ENCODE peak calls at places on chromosomes 13 and 19, in nine cellular contexts. One of them, this sample, is unnamed.

GRCh38 chr19:17302391-17303166 is 646 bp downstream of the ABHD8 start:
- DNase-seq in nephron progenitor cell: peak
- DNase-seq in heart left ventricle: no peak
- DNase-seq in AG10803: no peak
- DNase-seq in GM20000: peak
- DNase-seq in neural crest cell: no peak
- DNase-seq in tibial nerve: no peak
- DNase-seq in ascending aorta: no peak
- DNase-seq in RWPE1: no peak
- DNase-seq in this sample: no peak

GRCh38 chr13:77459616-77460015 is 75.9 kb upstream of the SCEL start:
- DNase-seq in nephron progenitor cell: no peak
- DNase-seq in neural crest cell: no peak
- DNase-seq in tibial nerve: no peak
- DNase-seq in RWPE1: no peak
- DNase-seq in AG10803: no peak
- DNase-seq in heart left ventricle: no peak
- DNase-seq in ascending aorta: no peak
- DNase-seq in GM20000: no peak
- DNase-seq in this sample: no peak

GRCh38 chr19:45404557-45405434 is at the start of gene PPP1R13L:
- DNase-seq in RWPE1: peak
- DNase-seq in nephron progenitor cell: peak
- DNase-seq in GM20000: peak
- DNase-seq in tibial nerve: no peak
- DNase-seq in AG10803: peak
- DNase-seq in heart left ventricle: peak
- DNase-seq in ascending aorta: peak
- DNase-seq in neural crest cell: no peak
- DNase-seq in this sample: peak

GRCh38 chr13:84132491-84132890 is 250.2 kb upstream of the SLITRK1 start:
- DNase-seq in GM20000: no peak
- DNase-seq in nephron progenitor cell: no peak
- DNase-seq in heart left ventricle: no peak
- DNase-seq in tibial nerve: no peak
- DNase-seq in ascending aorta: no peak
- DNase-seq in RWPE1: no peak
- DNase-seq in AG10803: no peak
- DNase-seq in neural crest cell: no peak
- DNase-seq in this sample: no peak

GRCh38 chr19:18507727-18508440 is 14.0 kb downstream of the ELL start:
- DNase-seq in nephron progenitor cell: no peak
- DNase-seq in ascending aorta: no peak
- DNase-seq in tibial nerve: no peak
- DNase-seq in RWPE1: no peak
- DNase-seq in neural crest cell: no peak
- DNase-seq in AG10803: no peak
- DNase-seq in GM20000: no peak
- DNase-seq in heart left ventricle: peak
- DNase-seq in this sample: no peak

GRCh38 chr13:33262069-33262487 is 23.5 kb downstream of the STARD13 start:
- DNase-seq in heart left ventricle: no peak
- DNase-seq in AG10803: no peak
- DNase-seq in RWPE1: peak
- DNase-seq in tibial nerve: no peak
- DNase-seq in GM20000: no peak
- DNase-seq in ascending aorta: no peak
- DNase-seq in neural crest cell: no peak
- DNase-seq in nephron progenitor cell: no peak
- DNase-seq in this sample: peak

GRCh38 chr13:77136902-77137420 is 110.0 kb upstream of the FBXL3 start:
- DNase-seq in nephron progenitor cell: no peak
- DNase-seq in heart left ventricle: no peak
- DNase-seq in neural crest cell: no peak
- DNase-seq in ascending aorta: no peak
- DNase-seq in tibial nerve: no peak
- DNase-seq in RWPE1: no peak
- DNase-seq in AG10803: peak
- DNase-seq in GM20000: no peak
- DNase-seq in this sample: no peak

GRCh38 chr19:20179946-20180345 is 12.9 kb downstream of the ZNF486 start:
- DNase-seq in neural crest cell: no peak
- DNase-seq in tibial nerve: no peak
- DNase-seq in GM20000: no peak
- DNase-seq in AG10803: no peak
- DNase-seq in nephron progenitor cell: no peak
- DNase-seq in RWPE1: no peak
- DNase-seq in heart left ventricle: no peak
- DNase-seq in ascending aorta: no peak
- DNase-seq in this sample: no peak

GRCh38 chr13:108594153-108594552 is 35.3 kb upstream of the MYO16 start:
- DNase-seq in GM20000: no peak
- DNase-seq in tibial nerve: no peak
- DNase-seq in neural crest cell: no peak
- DNase-seq in ascending aorta: no peak
- DNase-seq in AG10803: no peak
- DNase-seq in heart left ventricle: no peak
- DNase-seq in nephron progenitor cell: no peak
- DNase-seq in RWPE1: no peak
- DNase-seq in this sample: no peak

GRCh38 chr19:18424890-18425514 is 5.8 kb downstream of the SSBP4 start:
- DNase-seq in RWPE1: no peak
- DNase-seq in ascending aorta: no peak
- DNase-seq in heart left ventricle: no peak
- DNase-seq in GM20000: no peak
- DNase-seq in tibial nerve: no peak
- DNase-seq in AG10803: no peak
- DNase-seq in nephron progenitor cell: no peak
- DNase-seq in neural crest cell: no peak
- DNase-seq in this sample: no peak

GRCh38 chr13:76292726-76293125 is 593.5 kb downstream of the KCTD12 start:
- DNase-seq in AG10803: no peak
- DNase-seq in ascending aorta: no peak
- DNase-seq in tibial nerve: no peak
- DNase-seq in nephron progenitor cell: no peak
- DNase-seq in RWPE1: no peak
- DNase-seq in neural crest cell: no peak
- DNase-seq in GM20000: no peak
- DNase-seq in heart left ventricle: no peak
- DNase-seq in this sample: no peak

GRCh38 chr13:100349594-100349993 is 239.0 kb downstream of the GGACT start:
- DNase-seq in RWPE1: no peak
- DNase-seq in AG10803: no peak
- DNase-seq in tibial nerve: no peak
- DNase-seq in neural crest cell: no peak
- DNase-seq in heart left ventricle: no peak
- DNase-seq in ascending aorta: no peak
- DNase-seq in nephron progenitor cell: no peak
- DNase-seq in GM20000: no peak
- DNase-seq in this sample: no peak

GRCh38 chr13:21576424-21576823 is 27.5 kb downstream of the MICU2 start:
- DNase-seq in GM20000: no peak
- DNase-seq in neural crest cell: no peak
- DNase-seq in RWPE1: no peak
- DNase-seq in ascending aorta: no peak
- DNase-seq in heart left ventricle: no peak
- DNase-seq in AG10803: peak
- DNase-seq in nephron progenitor cell: no peak
- DNase-seq in tibial nerve: no peak
- DNase-seq in this sample: no peak

GRCh38 chr19:547836-548720 is 4.2 kb downstream of the GZMM start:
- DNase-seq in nephron progenitor cell: no peak
- DNase-seq in ascending aorta: no peak
- DNase-seq in tibial nerve: no peak
- DNase-seq in GM20000: peak
- DNase-seq in RWPE1: no peak
- DNase-seq in heart left ventricle: no peak
- DNase-seq in AG10803: no peak
- DNase-seq in neural crest cell: no peak
- DNase-seq in this sample: no peak
- TF ChIP-seq CTCF in nephron progenitor cell: no peak
- TF ChIP-seq CTCF in ascending aorta: no peak
- TF ChIP-seq CTCF in tibial nerve: no peak
- TF ChIP-seq CTCF in GM20000: no peak
- TF ChIP-seq CTCF in RWPE1: no peak
- TF ChIP-seq CTCF in heart left ventricle: no peak
- TF ChIP-seq CTCF in AG10803: no peak
- TF ChIP-seq CTCF in neural crest cell: no peak
- TF ChIP-seq CTCF in this sample: no peak

GRCh38 chr19:5684694-5685430 is 4.0 kb downstream of the HSD11B1L start:
- DNase-seq in neural crest cell: no peak
- DNase-seq in RWPE1: no peak
- DNase-seq in nephron progenitor cell: no peak
- DNase-seq in AG10803: no peak
- DNase-seq in tibial nerve: no peak
- DNase-seq in heart left ventricle: no peak
- DNase-seq in GM20000: no peak
- DNase-seq in ascending aorta: no peak
- DNase-seq in this sample: no peak

GRCh38 chr19:5686326-5686646 is 3.8 kb upstream of the RPL36 start:
- DNase-seq in heart left ventricle: no peak
- DNase-seq in tibial nerve: no peak
- DNase-seq in AG10803: no peak
- DNase-seq in neural crest cell: peak
- DNase-seq in ascending aorta: no peak
- DNase-seq in RWPE1: no peak
- DNase-seq in nephron progenitor cell: no peak
- DNase-seq in GM20000: no peak
- DNase-seq in this sample: no peak

GRCh38 chr19:5690125-5690954 is at the start of gene RPL36:
- DNase-seq in ascending aorta: peak
- DNase-seq in nephron progenitor cell: peak
- DNase-seq in GM20000: peak
- DNase-seq in neural crest cell: peak
- DNase-seq in heart left ventricle: peak
- DNase-seq in AG10803: peak
- DNase-seq in RWPE1: peak
- DNase-seq in tibial nerve: peak
- DNase-seq in this sample: peak

GRCh38 chr19:5686647-5687359 is 3.3 kb upstream of the RPL36 start:
- DNase-seq in AG10803: peak
- DNase-seq in ascending aorta: peak
- DNase-seq in GM20000: peak
- DNase-seq in nephron progenitor cell: peak
- DNase-seq in heart left ventricle: peak
- DNase-seq in tibial nerve: peak
- DNase-seq in neural crest cell: peak
- DNase-seq in RWPE1: peak
- DNase-seq in this sample: peak

DNA sequence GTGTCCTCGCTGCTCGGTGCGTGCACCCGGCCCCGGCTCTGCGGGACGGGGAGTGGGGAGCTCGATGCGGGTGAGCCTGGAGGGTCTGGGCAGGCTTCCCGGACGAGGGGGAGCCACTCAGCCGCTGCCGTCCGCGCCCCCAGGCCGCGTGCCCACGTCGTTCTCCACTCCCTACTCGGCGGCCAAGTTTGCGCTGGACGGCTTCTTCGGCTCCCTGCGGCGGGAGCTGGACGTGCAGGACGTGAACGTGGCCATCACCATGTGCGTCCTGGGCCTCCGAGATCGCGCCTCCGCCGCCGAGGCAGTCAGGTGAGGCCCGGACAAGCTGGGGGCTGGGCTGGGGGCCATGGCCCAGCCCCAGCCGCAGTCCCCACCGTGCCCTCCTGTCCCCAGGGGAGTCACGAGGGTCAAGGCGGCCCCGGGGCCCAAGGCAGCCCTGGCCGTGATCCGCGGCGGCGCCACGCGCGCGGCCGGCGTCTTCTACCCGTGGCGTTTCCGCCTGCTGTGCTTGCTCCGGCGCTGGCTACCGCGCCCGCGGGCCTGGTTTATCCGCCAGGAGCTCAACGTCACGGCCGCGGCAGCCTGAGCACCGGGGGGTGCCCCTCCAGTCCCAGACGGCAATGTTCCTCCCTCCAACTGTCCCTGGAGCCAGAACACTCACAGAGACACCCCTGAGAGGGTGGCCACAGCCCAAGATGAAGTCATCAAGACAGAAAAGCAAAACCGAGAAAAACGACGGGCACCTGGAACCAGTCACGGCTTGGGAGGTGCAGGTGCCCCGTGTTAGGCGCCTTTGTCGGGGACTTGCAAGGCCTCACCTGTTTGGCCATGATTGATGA is 2.5 kb upstream of the RPL36 start:
- DNase-seq in tibial nerve: no peak
- DNase-seq in GM20000: no peak
- DNase-seq in neural crest cell: no peak
- DNase-seq in AG10803: no peak
- DNase-seq in RWPE1: no peak
- DNase-seq in ascending aorta: no peak
- DNase-seq in heart left ventricle: peak
- DNase-seq in nephron progenitor cell: no peak
- DNase-seq in this sample: no peak
- TF ChIP-seq CTCF in tibial nerve: no peak
- TF ChIP-seq CTCF in GM20000: no peak
- TF ChIP-seq CTCF in neural crest cell: peak
- TF ChIP-seq CTCF in AG10803: peak
- TF ChIP-seq CTCF in RWPE1: peak
- TF ChIP-seq CTCF in ascending aorta: peak
- TF ChIP-seq CTCF in heart left ventricle: no peak
- TF ChIP-seq CTCF in nephron progenitor cell: no peak
- TF ChIP-seq CTCF in this sample: no peak

GRCh38 chr13:96539791-96540190 is 449.9 kb downstream of the HS6ST3 start:
- DNase-seq in ascending aorta: no peak
- DNase-seq in heart left ventricle: no peak
- DNase-seq in neural crest cell: no peak
- DNase-seq in tibial nerve: no peak
- DNase-seq in RWPE1: no peak
- DNase-seq in nephron progenitor cell: no peak
- DNase-seq in AG10803: no peak
- DNase-seq in GM20000: no peak
- DNase-seq in this sample: no peak

GRCh38 chr13:96544965-96545364 is 449.3 kb downstream of the OXGR1 start:
- DNase-seq in AG10803: no peak
- DNase-seq in nephron progenitor cell: no peak
- DNase-seq in RWPE1: no peak
- DNase-seq in tibial nerve: no peak
- DNase-seq in heart left ventricle: no peak
- DNase-seq in GM20000: no peak
- DNase-seq in neural crest cell: no peak
- DNase-seq in ascending aorta: no peak
- DNase-seq in this sample: no peak

GRCh38 chr13:96542986-96543385 is 451.3 kb downstream of the OXGR1 start:
- DNase-seq in AG10803: no peak
- DNase-seq in heart left ventricle: no peak
- DNase-seq in RWPE1: no peak
- DNase-seq in neural crest cell: no peak
- DNase-seq in ascending aorta: no peak
- DNase-seq in tibial nerve: no peak
- DNase-seq in GM20000: no peak
- DNase-seq in nephron progenitor cell: no peak
- DNase-seq in this sample: no peak

GRCh38 chr13:96540656-96541055 is 450.7 kb downstream of the HS6ST3 start:
- DNase-seq in ascending aorta: no peak
- DNase-seq in AG10803: no peak
- DNase-seq in nephron progenitor cell: no peak
- DNase-seq in heart left ventricle: no peak
- DNase-seq in GM20000: no peak
- DNase-seq in RWPE1: no peak
- DNase-seq in neural crest cell: no peak
- DNase-seq in tibial nerve: no peak
- DNase-seq in this sample: no peak
- TF ChIP-seq CTCF in ascending aorta: no peak
- TF ChIP-seq CTCF in AG10803: no peak
- TF ChIP-seq CTCF in nephron progenitor cell: no peak
- TF ChIP-seq CTCF in heart left ventricle: no peak
- TF ChIP-seq CTCF in GM20000: no peak
- TF ChIP-seq CTCF in RWPE1: no peak
- TF ChIP-seq CTCF in neural crest cell: no peak
- TF ChIP-seq CTCF in tibial nerve: no peak
- TF ChIP-seq CTCF in this sample: no peak

GRCh38 chr13:112714366-112714765 is 24.5 kb downstream of the ATP11A start:
- DNase-seq in GM20000: no peak
- DNase-seq in AG10803: no peak
- DNase-seq in RWPE1: no peak
- DNase-seq in tibial nerve: no peak
- DNase-seq in nephron progenitor cell: no peak
- DNase-seq in neural crest cell: no peak
- DNase-seq in heart left ventricle: no peak
- DNase-seq in ascending aorta: peak
- DNase-seq in this sample: no peak
- TF ChIP-seq CTCF in GM20000: no peak
- TF ChIP-seq CTCF in AG10803: no peak
- TF ChIP-seq CTCF in RWPE1: no peak
- TF ChIP-seq CTCF in tibial nerve: no peak
- TF ChIP-seq CTCF in nephron progenitor cell: no peak
- TF ChIP-seq CTCF in neural crest cell: no peak
- TF ChIP-seq CTCF in heart left ventricle: no peak
- TF ChIP-seq CTCF in ascending aorta: no peak
- TF ChIP-seq CTCF in this sample: no peak

This sample was measured in Calu3.